ENCODE peak calls at places on chromosomes 3 and 15, in seven cellular contexts. One of them, this sample, is unnamed.

GRCh38 chr3:171788546-171789351 is 21.5 kb downstream of the PLD1 start:
- DNase-seq in GM12865: no peak
- DNase-seq in B cell: no peak
- DNase-seq in HFFc6: peak; percentile 89
- DNase-seq in brain microvascular endothelial cell: peak; percentile 72
- DNase-seq in fibroblast of lung: peak; percentile 95
- DNase-seq in mammary epithelial cell: peak; percentile 99
- DNase-seq in this sample: no peak

GRCh38 chr3:64687381-64687780 is 419 bp downstream of the ADAMTS9 start:
- DNase-seq in GM12865: no peak
- DNase-seq in B cell: no peak
- DNase-seq in mammary epithelial cell: peak; percentile 28
- DNase-seq in brain microvascular endothelial cell: no peak
- DNase-seq in fibroblast of lung: peak; percentile 1
- DNase-seq in HFFc6: no peak
- DNase-seq in this sample: no peak

GRCh38 chr15:22873204-22873701 is 34.8 kb downstream of the NIPA2 start:
- DNase-seq in HFFc6: peak; percentile 77
- DNase-seq in B cell: no peak
- DNase-seq in GM12865: peak; percentile 19
- DNase-seq in fibroblast of lung: peak; percentile 97
- DNase-seq in brain microvascular endothelial cell: peak; percentile 82
- DNase-seq in mammary epithelial cell: no peak
- DNase-seq in this sample: no peak

GRCh38 chr3:152037953-152038352 is 164.5 kb downstream of the SUCNR1 start:
- DNase-seq in B cell: no peak
- DNase-seq in HFFc6: no peak
- DNase-seq in fibroblast of lung: no peak
- DNase-seq in mammary epithelial cell: no peak
- DNase-seq in brain microvascular endothelial cell: no peak
- DNase-seq in GM12865: no peak
- DNase-seq in this sample: no peak

GRCh38 chr3:136247436-136247835 is 2.7 kb upstream of the PCCB start:
- DNase-seq in GM12865: no peak
- DNase-seq in fibroblast of lung: no peak
- DNase-seq in mammary epithelial cell: no peak
- DNase-seq in B cell: no peak
- DNase-seq in HFFc6: no peak
- DNase-seq in brain microvascular endothelial cell: no peak
- DNase-seq in this sample: no peak

GRCh38 chr15:56059716-56060115 is 66.3 kb upstream of the NEDD4 start:
- DNase-seq in HFFc6: no peak
- DNase-seq in mammary epithelial cell: no peak
- DNase-seq in fibroblast of lung: no peak
- DNase-seq in GM12865: no peak
- DNase-seq in brain microvascular endothelial cell: no peak
- DNase-seq in B cell: no peak
- DNase-seq in this sample: no peak

GRCh38 chr3:67377299-67377698 is 277.1 kb downstream of the SUCLG2 start:
- DNase-seq in B cell: no peak
- DNase-seq in mammary epithelial cell: no peak
- DNase-seq in brain microvascular endothelial cell: no peak
- DNase-seq in GM12865: no peak
- DNase-seq in HFFc6: no peak
- DNase-seq in fibroblast of lung: no peak
- DNase-seq in this sample: no peak

GRCh38 chr15:75230016-75230343 is 28.2 kb upstream of the GOLGA6C start:
- DNase-seq in brain microvascular endothelial cell: no peak
- DNase-seq in fibroblast of lung: no peak
- DNase-seq in GM12865: no peak
- DNase-seq in B cell: no peak
- DNase-seq in HFFc6: no peak
- DNase-seq in mammary epithelial cell: no peak
- DNase-seq in this sample: peak; percentile 19

GRCh38 chr15:83960192-83960829 is 275.3 kb upstream of the GOLGA6L4 start:
- DNase-seq in brain microvascular endothelial cell: no peak
- DNase-seq in HFFc6: no peak
- DNase-seq in mammary epithelial cell: no peak
- DNase-seq in fibroblast of lung: no peak
- DNase-seq in GM12865: no peak
- DNase-seq in B cell: no peak
- DNase-seq in this sample: no peak

GRCh38 chr3:13287833-13288232 is 132.3 kb downstream of the NUP210 start:
- DNase-seq in B cell: no peak
- DNase-seq in brain microvascular endothelial cell: no peak
- DNase-seq in fibroblast of lung: no peak
- DNase-seq in GM12865: no peak
- DNase-seq in mammary epithelial cell: no peak
- DNase-seq in HFFc6: no peak
- DNase-seq in this sample: no peak

GRCh38 chr3:48587686-48588085 is 7.4 kb downstream of the COL7A1 start:
- DNase-seq in GM12865: no peak
- DNase-seq in brain microvascular endothelial cell: no peak
- DNase-seq in HFFc6: no peak
- DNase-seq in mammary epithelial cell: no peak
- DNase-seq in fibroblast of lung: no peak
- DNase-seq in B cell: no peak
- DNase-seq in this sample: no peak

GRCh38 chr15:77830041-77830440 is 197.3 kb upstream of the LINGO1 start:
- DNase-seq in B cell: no peak
- DNase-seq in GM12865: no peak
- DNase-seq in mammary epithelial cell: peak; percentile 31
- DNase-seq in HFFc6: peak; percentile 30
- DNase-seq in brain microvascular endothelial cell: peak; percentile 37
- DNase-seq in fibroblast of lung: peak; percentile 96
- DNase-seq in this sample: no peak

GRCh38 chr15:74234598-74234875 is 1.6 kb upstream of the CCDC33 start:
- DNase-seq in mammary epithelial cell: no peak
- DNase-seq in GM12865: no peak
- DNase-seq in B cell: no peak
- DNase-seq in fibroblast of lung: no peak
- DNase-seq in brain microvascular endothelial cell: no peak
- DNase-seq in HFFc6: no peak
- DNase-seq in this sample: no peak

GRCh38 chr3:4021162-4021561 is 221.9 kb downstream of the LRRN1 start:
- DNase-seq in mammary epithelial cell: no peak
- DNase-seq in brain microvascular endothelial cell: no peak
- DNase-seq in GM12865: no peak
- DNase-seq in HFFc6: no peak
- DNase-seq in B cell: no peak
- DNase-seq in fibroblast of lung: no peak
- DNase-seq in this sample: no peak

GRCh38 chr3:33146791-33147445 is 33.1 kb downstream of the CRTAP start:
- DNase-seq in B cell: no peak
- DNase-seq in GM12865: no peak
- DNase-seq in HFFc6: no peak
- DNase-seq in mammary epithelial cell: no peak
- DNase-seq in brain microvascular endothelial cell: peak; percentile 49
- DNase-seq in fibroblast of lung: peak; percentile 70
- DNase-seq in this sample: no peak

GRCh38 chr3:32963871-32964270 is 12.4 kb downstream of the CCR4 start:
- DNase-seq in mammary epithelial cell: peak; percentile 88
- DNase-seq in HFFc6: no peak
- DNase-seq in brain microvascular endothelial cell: no peak
- DNase-seq in GM12865: no peak
- DNase-seq in B cell: no peak
- DNase-seq in fibroblast of lung: no peak
- DNase-seq in this sample: no peak

GRCh38 chr3:187031934-187032333 is 101.6 kb downstream of the ST6GAL1 start:
- DNase-seq in GM12865: peak; percentile 13
- DNase-seq in fibroblast of lung: no peak
- DNase-seq in HFFc6: no peak
- DNase-seq in B cell: no peak
- DNase-seq in mammary epithelial cell: no peak
- DNase-seq in brain microvascular endothelial cell: no peak
- DNase-seq in this sample: no peak

GRCh38 chr3:183953471-183954070 is 64.1 kb downstream of the ABCC5 start:
- DNase-seq in GM12865: peak; percentile 4
- DNase-seq in HFFc6: no peak
- DNase-seq in brain microvascular endothelial cell: no peak
- DNase-seq in fibroblast of lung: no peak
- DNase-seq in mammary epithelial cell: no peak
- DNase-seq in B cell: no peak
- DNase-seq in this sample: no peak

DNA sequence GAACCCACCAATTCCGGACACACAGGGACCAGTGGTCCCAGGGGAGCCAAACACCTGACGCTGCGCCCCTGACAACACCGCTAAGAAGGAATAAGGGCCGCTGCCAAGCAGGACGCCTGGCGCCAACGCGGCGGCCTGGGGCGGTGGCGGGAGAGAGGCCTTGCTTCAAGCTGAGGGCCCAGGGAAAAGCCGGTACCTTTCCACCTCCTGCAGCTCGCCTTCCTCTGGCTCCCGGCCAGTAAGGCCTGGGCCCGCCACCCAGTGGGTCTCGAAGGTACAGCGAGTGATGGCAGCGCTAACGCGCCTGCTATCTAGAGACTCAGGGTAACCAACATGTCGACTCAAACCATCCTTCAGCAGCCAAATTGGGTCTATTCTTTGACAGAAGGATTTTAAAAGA is 1074.1 kb downstream of the SI start:
- DNase-seq in HFFc6: no peak
- DNase-seq in brain microvascular endothelial cell: no peak
- DNase-seq in mammary epithelial cell: no peak
- DNase-seq in fibroblast of lung: no peak
- DNase-seq in GM12865: no peak
- DNase-seq in B cell: no peak
- DNase-seq in this sample: no peak
- TF ChIP-seq CTCF in HFFc6: no peak
- TF ChIP-seq CTCF in brain microvascular endothelial cell: no peak
- TF ChIP-seq CTCF in mammary epithelial cell: no peak
- TF ChIP-seq CTCF in fibroblast of lung: no peak
- TF ChIP-seq CTCF in GM12865: no peak
- TF ChIP-seq CTCF in B cell: no peak
- TF ChIP-seq CTCF in this sample: no peak

DNA sequence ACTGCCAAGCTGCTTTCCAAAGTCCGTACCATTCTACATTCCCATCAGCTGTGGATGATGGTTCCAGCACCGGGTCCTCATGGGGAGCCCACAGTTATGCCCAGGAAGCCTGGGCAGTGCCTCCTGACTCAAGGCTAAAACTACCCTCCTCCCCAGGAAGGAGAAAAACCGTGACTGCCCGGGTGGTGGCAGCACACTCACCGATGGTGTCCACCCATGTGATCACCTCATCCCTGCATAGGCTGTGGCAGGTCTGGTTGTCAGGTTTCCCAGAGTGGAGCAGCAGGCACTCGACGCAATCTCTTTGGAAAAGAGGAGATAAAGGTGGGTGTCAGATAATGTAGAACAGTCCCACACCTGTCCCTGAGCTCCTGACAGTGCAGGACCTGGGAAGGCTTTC is 38.6 kb downstream of the UMPS start:
- DNase-seq in mammary epithelial cell: peak; percentile 32
- DNase-seq in fibroblast of lung: no peak
- DNase-seq in GM12865: peak; percentile 47
- DNase-seq in B cell: no peak
- DNase-seq in HFFc6: no peak
- DNase-seq in brain microvascular endothelial cell: no peak
- DNase-seq in this sample: peak; percentile 73
- TF ChIP-seq CTCF in mammary epithelial cell: peak; percentile 34
- TF ChIP-seq CTCF in fibroblast of lung: peak; percentile 9
- TF ChIP-seq CTCF in GM12865: peak; percentile 32
- TF ChIP-seq CTCF in B cell: no peak
- TF ChIP-seq CTCF in HFFc6: peak; percentile 1
- TF ChIP-seq CTCF in brain microvascular endothelial cell: peak; percentile 55
- TF ChIP-seq CTCF in this sample: peak; percentile 66

GRCh38 chr3:29705906-29706507 is 425.1 kb downstream of the RBMS3 start:
- DNase-seq in GM12865: no peak
- DNase-seq in mammary epithelial cell: no peak
- DNase-seq in brain microvascular endothelial cell: no peak
- DNase-seq in B cell: no peak
- DNase-seq in HFFc6: no peak
- DNase-seq in fibroblast of lung: no peak
- DNase-seq in this sample: no peak
- TF ChIP-seq CTCF in GM12865: no peak
- TF ChIP-seq CTCF in mammary epithelial cell: no peak
- TF ChIP-seq CTCF in brain microvascular endothelial cell: no peak
- TF ChIP-seq CTCF in B cell: no peak
- TF ChIP-seq CTCF in HFFc6: no peak
- TF ChIP-seq CTCF in fibroblast of lung: no peak
- TF ChIP-seq CTCF in this sample: no peak

GRCh38 chr15:63852407-63852806 is 18.7 kb upstream of the HERC1 start:
- DNase-seq in B cell: no peak
- DNase-seq in GM12865: no peak
- DNase-seq in fibroblast of lung: no peak
- DNase-seq in mammary epithelial cell: no peak
- DNase-seq in brain microvascular endothelial cell: no peak
- DNase-seq in HFFc6: no peak
- DNase-seq in this sample: no peak
- TF ChIP-seq CTCF in B cell: no peak
- TF ChIP-seq CTCF in GM12865: no peak
- TF ChIP-seq CTCF in fibroblast of lung: no peak
- TF ChIP-seq CTCF in mammary epithelial cell: no peak
- TF ChIP-seq CTCF in brain microvascular endothelial cell: no peak
- TF ChIP-seq CTCF in HFFc6: no peak
- TF ChIP-seq CTCF in this sample: no peak

GRCh38 chr3:17741621-17742091 is 775 bp downstream of the TBC1D5 start:
- DNase-seq in B cell: no peak
- DNase-seq in fibroblast of lung: no peak
- DNase-seq in mammary epithelial cell: no peak
- DNase-seq in brain microvascular endothelial cell: no peak
- DNase-seq in HFFc6: no peak
- DNase-seq in GM12865: no peak
- DNase-seq in this sample: no peak
- TF ChIP-seq CTCF in B cell: no peak
- TF ChIP-seq CTCF in fibroblast of lung: no peak
- TF ChIP-seq CTCF in mammary epithelial cell: no peak
- TF ChIP-seq CTCF in brain microvascular endothelial cell: no peak
- TF ChIP-seq CTCF in HFFc6: no peak
- TF ChIP-seq CTCF in GM12865: no peak
- TF ChIP-seq CTCF in this sample: no peak

GRCh38 chr3:189822726-189823125 is 191.5 kb downstream of the TP63 start:
- DNase-seq in GM12865: no peak
- DNase-seq in B cell: no peak
- DNase-seq in fibroblast of lung: no peak
- DNase-seq in HFFc6: no peak
- DNase-seq in mammary epithelial cell: no peak
- DNase-seq in brain microvascular endothelial cell: no peak
- DNase-seq in this sample: no peak
- TF ChIP-seq CTCF in GM12865: no peak
- TF ChIP-seq CTCF in B cell: no peak
- TF ChIP-seq CTCF in fibroblast of lung: no peak
- TF ChIP-seq CTCF in HFFc6: no peak
- TF ChIP-seq CTCF in mammary epithelial cell: peak; percentile 22
- TF ChIP-seq CTCF in brain microvascular endothelial cell: peak; percentile 49
- TF ChIP-seq CTCF in this sample: no peak

DNA sequence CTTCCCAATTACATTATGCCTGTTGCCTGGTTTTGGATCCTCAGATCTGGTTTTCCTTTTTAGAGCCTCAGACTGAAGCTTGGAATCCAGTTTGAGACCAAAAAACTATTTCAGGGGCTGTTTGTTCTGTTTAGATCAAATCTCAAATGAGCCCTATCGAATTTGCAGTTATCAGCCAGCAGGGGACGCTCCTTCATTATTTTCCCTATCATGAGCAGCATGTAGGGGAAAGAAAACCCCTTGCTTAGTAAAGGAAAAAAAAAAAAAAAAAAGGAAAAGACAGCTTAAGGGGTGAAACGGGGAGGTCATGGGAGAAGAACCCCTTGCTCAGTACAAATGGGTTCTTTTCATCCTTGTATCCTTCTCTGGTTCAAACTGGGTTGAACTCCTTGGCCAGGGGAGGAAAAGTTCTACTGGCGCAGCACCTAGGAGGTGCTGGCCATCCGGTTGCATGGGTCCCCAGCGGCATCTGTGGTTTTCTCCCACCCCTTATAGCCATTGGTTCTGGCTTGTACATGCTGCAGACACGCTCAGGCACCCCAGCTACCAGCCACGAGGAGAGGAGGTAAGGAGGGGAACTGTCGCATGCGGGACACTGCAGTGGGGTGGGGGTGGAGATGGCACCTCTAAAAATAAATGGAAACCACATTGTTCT is 1375.1 kb upstream of the ALCAM start:
- DNase-seq in GM12865: peak; percentile 41
- DNase-seq in B cell: peak; percentile 6
- DNase-seq in brain microvascular endothelial cell: peak; percentile 43
- DNase-seq in fibroblast of lung: peak; percentile 11
- DNase-seq in HFFc6: no peak
- DNase-seq in mammary epithelial cell: no peak
- DNase-seq in this sample: no peak
- TF ChIP-seq CTCF in GM12865: peak; percentile 58
- TF ChIP-seq CTCF in B cell: no peak
- TF ChIP-seq CTCF in brain microvascular endothelial cell: peak; percentile 80
- TF ChIP-seq CTCF in fibroblast of lung: no peak
- TF ChIP-seq CTCF in HFFc6: peak; percentile 71
- TF ChIP-seq CTCF in mammary epithelial cell: peak; percentile 62
- TF ChIP-seq CTCF in this sample: peak; percentile 59

This sample was measured in GM13977.